ENCODE peak calls at places on chromosomes 6 and 20, in ten cellular contexts. E is tibial artery; Q is RWPE1; W is lower lobe of right lung; H is cardiac muscle cell; P is ovary; I is A549; T is CD4-positive, alpha-beta T cell; V is heart right ventricle; N is left ventricle myocardium inferior. Z is an unnamed sample.

GRCh38 chr6:14459315-14459714 is 341.7 kb downstream of the CD83 start:
- DNase-seq in E (no peak), Q (no peak), W (no peak), H (no peak), P (no peak), I (no peak), T (no peak), V (no peak), N (no peak), Z (no peak)

GRCh38 chr6:121896363-121896762 is 460.9 kb downstream of the GJA1 start:
- DNase-seq in E (no peak), Q (no peak), W (no peak), H (no peak), P (no peak), I (no peak), T (no peak), V (no peak), N (no peak), Z (no peak)

GRCh38 chr6:119078449-119079287 is at the start of gene FAM184A:
- DNase-seq in E (peak), Q (peak), W (peak), H (peak), P (peak), I (peak), T (peak), V (peak), N (peak), Z (peak)

GRCh38 chr6:27332692-27333641 is 20.9 kb upstream of the POM121L2 start:
- DNase-seq in E (no peak), Q (peak), W (no peak), H (peak), P (peak), I (peak), T (peak), V (no peak), N (no peak), Z (no peak)

GRCh38 chr6:169215201-169215661 is 38.4 kb downstream of the THBS2 start:
- DNase-seq in E (no peak), Q (no peak), W (no peak), H (peak), P (no peak), I (no peak), T (no peak), V (no peak), N (no peak), Z (peak)

GRCh38 chr6:148794797-148795196 is 48.0 kb downstream of the UST start:
- DNase-seq in E (no peak), Q (no peak), W (no peak), H (no peak), P (no peak), I (no peak), T (no peak), V (no peak), N (no peak), Z (no peak)

GRCh38 chr6:140909156-140909555 is 1223.6 kb upstream of the GJE1 start:
- DNase-seq in E (no peak), Q (no peak), W (no peak), H (no peak), P (no peak), I (no peak), T (no peak), V (no peak), N (no peak), Z (no peak)

GRCh38 chr6:153613719-153614455 is 425.2 kb upstream of the OPRM1 start:
- DNase-seq in E (no peak), Q (no peak), W (no peak), H (no peak), P (no peak), I (no peak), T (no peak), V (no peak), N (no peak), Z (no peak)

GRCh38 chr6:21227486-21227885 is 366.1 kb upstream of the SOX4 start:
- DNase-seq in E (no peak), Q (peak), W (no peak), H (no peak), P (no peak), I (no peak), T (no peak), V (no peak), N (no peak), Z (no peak)

GRCh38 chr6:44735631-44735963 is 348.1 kb downstream of the CDC5L start:
- DNase-seq in E (no peak), Q (peak), W (no peak), H (peak), P (no peak), I (no peak), T (no peak), V (no peak), N (no peak), Z (no peak)

GRCh38 chr6:84926756-84927155 is 162.4 kb upstream of the TBX18 start:
- DNase-seq in E (no peak), Q (peak), W (no peak), H (no peak), P (no peak), I (no peak), T (no peak), V (no peak), N (no peak), Z (no peak)

GRCh38 chr6:159726196-159726917 is 949 bp upstream of the WTAP start:
- DNase-seq in E (no peak), Q (no peak), W (no peak), H (no peak), P (no peak), I (no peak), T (no peak), V (no peak), N (no peak), Z (no peak)

GRCh38 chr6:37696841-37697735 is 595 bp downstream of the MDGA1 start:
- DNase-seq in E (no peak), Q (peak), W (no peak), H (peak), P (peak), I (no peak), T (peak), V (no peak), N (peak), Z (no peak)

GRCh38 chr6:16698988-16699868 is 62.0 kb downstream of the ATXN1 start:
- DNase-seq in E (no peak), Q (no peak), W (no peak), H (peak), P (no peak), I (no peak), T (no peak), V (no peak), N (no peak), Z (no peak)

GRCh38 chr6:1014431-1014807 is 297.5 kb upstream of the FOXQ1 start:
- DNase-seq in E (no peak), Q (no peak), W (no peak), H (no peak), P (no peak), I (no peak), T (no peak), V (no peak), N (no peak), Z (no peak)

GRCh38 chr20:23358923-23359572 is 2.9 kb upstream of the GZF1 start:
- DNase-seq in E (no peak), Q (no peak), W (no peak), H (no peak), P (no peak), I (no peak), T (no peak), V (no peak), N (no peak), Z (no peak)

GRCh38 chr6:82348130-82348529 is 15.5 kb upstream of the TPBG start:
- DNase-seq in E (no peak), Q (no peak), W (no peak), H (no peak), P (no peak), I (peak), T (no peak), V (no peak), N (no peak), Z (no peak)

GRCh38 chr6:32529697-32530429 is at the start of gene HLA-DRB5:
- DNase-seq in E (peak), Q (no peak), W (peak), H (peak), P (peak), I (no peak), T (no peak), V (peak), N (peak), Z (peak)

GRCh38 chr20:2693996-2694471 is 1.5 kb downstream of the EBF4 start:
- DNase-seq in E (peak), Q (no peak), W (no peak), H (peak), P (peak), I (no peak), T (no peak), V (peak), N (no peak), Z (no peak)

GRCh38 chr6:13383280-13384163 is 55.2 kb upstream of the TBC1D7 start:
- DNase-seq in E (no peak), Q (no peak), W (no peak), H (peak), P (no peak), I (peak), T (no peak), V (no peak), N (no peak), Z (no peak)
- H3K27ac ChIP-seq in E (peak), Q (no peak), W (peak), H (no peak), P (no peak), I (peak), T (no peak), V (no peak), N (no peak), Z (no peak)

DNA sequence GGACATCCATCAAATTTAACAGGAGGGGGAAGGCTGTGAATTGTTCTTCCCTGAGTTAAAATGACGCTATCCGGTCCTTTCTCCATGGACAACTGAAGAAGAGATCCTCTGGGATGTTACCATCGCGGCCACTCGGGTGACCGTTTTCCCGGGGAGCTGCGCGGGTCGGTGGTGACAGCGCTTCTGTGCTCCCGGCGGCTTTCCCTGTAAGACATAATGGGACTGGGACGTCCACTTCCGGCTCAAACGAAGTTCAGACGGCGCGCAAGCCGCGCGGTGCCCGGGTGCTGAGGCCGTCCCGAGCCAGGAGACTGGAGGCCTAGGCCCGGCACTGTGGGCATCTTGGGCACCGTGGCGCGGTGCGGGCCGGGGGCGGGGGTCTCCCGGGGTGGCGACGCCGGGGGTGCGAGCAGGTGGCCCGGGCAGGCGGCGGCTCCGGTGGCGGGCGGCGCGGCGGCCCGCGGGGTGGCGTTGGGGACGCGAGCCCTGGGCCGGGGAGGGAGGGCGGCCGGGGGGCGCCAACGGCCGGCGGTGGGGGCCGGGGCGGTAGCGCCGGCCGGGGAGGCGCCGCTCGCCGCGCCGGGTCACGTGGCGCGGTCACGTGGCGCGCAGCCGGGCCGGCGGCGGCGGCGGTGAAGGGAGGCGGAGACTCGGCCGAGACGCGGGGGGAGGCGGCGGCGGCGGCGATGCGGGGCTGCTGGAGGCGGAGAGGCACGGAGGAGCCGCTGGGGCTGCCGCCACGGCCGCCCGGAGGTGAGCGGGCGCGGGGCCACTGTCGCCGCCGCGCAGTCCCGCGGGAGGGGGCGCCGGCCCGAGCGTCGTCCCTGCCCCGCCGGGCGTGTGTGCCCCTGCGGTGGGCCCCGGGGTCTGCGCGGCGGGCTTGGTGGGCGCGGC is 63.6 kb downstream of the GTF2H5 start:
- DNase-seq in E (peak), Q (peak), W (peak), H (peak), P (peak), I (peak), T (peak), V (peak), N (peak), Z (peak)
- H3K27ac ChIP-seq in E (peak), Q (peak), W (peak), H (peak), P (peak), I (peak), T (peak), V (peak), N (peak), Z (peak)

DNA sequence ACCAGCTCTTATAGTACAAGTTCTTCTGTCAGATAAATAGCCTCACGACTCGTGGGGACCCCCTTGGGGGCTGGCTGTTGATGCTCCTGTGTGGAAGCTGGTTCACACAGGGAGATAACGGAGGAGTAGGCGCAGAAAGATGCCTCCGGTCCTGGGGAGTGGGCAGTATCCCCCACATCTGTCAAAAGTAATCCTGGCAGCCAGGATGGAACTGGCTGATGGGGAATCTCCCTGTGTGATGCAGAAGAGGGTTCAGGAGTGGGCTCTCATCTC is 54.7 kb downstream of the NPEPL1 start:
- DNase-seq in E (no peak), Q (no peak), W (no peak), H (no peak), P (no peak), I (no peak), T (no peak), V (no peak), N (no peak), Z (no peak)
- H3K27ac ChIP-seq in E (no peak), Q (no peak), W (no peak), H (no peak), P (no peak), I (no peak), T (no peak), V (no peak), N (no peak), Z (no peak)

DNA sequence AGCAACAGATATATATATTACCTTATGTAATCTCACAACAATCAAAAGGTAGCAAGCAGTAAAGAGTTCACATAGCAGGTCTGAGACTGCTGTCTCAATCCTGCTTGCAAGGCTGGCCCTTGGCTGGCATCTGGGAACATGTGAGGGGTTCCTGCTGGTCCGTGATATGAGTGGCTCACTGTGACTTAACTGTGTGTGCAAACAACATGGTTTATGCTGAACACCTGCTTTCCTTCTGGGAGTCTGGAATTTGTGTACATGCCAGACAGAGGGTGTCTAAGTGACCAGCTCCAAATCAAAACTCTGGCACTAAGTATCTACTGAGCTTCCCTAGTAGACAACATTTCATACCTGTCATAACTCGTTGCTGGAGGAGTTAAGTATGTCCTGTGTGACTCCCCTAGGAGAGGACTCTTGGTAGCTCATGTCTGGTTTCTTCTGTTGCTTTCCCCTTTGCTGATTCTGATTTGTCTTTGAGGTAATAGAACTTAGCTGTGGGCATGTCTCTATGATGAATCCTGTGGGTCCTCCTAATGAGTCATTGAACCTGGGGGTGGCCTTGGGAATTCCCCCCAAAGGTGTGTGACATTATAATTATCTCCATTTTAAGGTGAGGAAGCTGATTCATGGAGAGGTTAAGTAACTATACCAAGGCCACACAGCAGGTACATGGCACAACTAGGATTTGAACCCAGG is 131.6 kb upstream of the NEDD9 start:
- DNase-seq in E (no peak), Q (peak), W (no peak), H (no peak), P (no peak), I (no peak), T (no peak), V (no peak), N (no peak), Z (no peak)
- H3K27ac ChIP-seq in E (peak), Q (no peak), W (peak), H (no peak), P (no peak), I (peak), T (no peak), V (peak), N (peak), Z (peak)

DNA sequence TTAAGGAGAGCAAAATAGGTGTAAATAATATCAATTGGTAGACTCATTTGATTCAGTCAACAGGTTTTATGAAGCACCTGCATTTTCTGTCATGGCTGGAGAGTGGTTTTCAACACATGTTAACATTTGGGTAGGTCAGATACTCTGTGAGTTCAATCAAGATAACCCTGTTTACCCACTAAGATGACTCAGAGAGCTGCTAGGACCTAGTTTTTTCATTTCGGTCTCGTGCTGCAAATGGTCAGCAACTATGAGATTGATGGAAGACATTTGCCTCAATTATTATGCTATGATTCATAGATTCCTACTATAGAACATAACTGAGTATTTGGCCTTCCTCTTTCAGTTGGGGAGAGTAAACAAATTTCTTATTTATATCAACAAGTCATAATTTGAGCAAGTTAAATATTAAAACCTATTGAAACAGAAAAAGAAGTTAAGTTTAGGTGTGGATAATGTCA is 391.4 kb upstream of the CITED2 start:
- DNase-seq in E (no peak), Q (peak), W (no peak), H (peak), P (no peak), I (peak), T (no peak), V (no peak), N (no peak), Z (no peak)
- H3K27ac ChIP-seq in E (peak), Q (no peak), W (no peak), H (peak), P (peak), I (peak), T (no peak), V (peak), N (no peak), Z (no peak)

DNA sequence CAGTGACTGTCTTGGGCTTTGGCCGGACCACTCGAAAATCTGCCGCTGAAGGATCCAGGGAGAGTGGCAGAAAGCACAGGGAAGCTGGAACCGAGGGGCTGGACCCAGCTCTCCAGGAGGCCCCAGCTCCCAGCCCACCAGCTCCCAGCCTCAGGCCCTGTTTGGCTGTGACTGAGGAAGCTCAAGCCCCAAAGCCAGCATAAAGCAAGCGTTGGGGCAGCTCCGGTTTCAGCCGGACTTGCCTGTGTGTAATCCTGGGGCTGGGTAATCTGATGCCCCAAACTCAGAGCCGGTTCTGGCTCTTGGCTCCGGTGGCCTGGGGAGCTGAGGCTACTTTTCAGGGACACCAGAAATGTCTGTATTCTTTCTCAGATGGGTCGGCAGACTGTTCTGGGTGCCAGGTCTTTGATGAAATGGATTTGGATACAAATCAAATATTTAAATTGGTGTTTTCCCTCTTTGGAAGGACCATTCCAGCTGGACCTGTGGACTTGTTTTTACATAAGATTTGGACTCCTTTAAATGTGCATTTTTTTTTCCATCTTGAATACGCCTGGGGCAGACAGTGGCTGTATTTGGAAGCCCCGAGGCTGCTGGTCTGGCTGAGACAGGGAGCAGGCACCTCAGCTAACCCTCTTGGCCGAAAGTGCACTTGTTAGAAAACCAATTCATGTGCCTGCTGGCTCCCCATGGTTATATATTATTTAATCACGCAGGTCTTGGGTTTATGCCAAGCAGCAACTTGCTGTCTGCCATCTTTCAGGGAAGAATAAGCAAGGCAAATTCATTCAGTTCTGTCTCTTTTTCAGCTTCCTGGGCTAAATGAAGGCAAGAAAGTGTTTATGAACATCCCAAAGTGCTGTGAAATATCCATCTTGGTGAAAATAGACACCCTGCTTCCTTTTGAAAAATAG is 29.6 kb downstream of the RPP40 start:
- DNase-seq in E (peak), Q (no peak), W (no peak), H (peak), P (peak), I (no peak), T (no peak), V (peak), N (no peak), Z (no peak)
- H3K27ac ChIP-seq in E (peak), Q (no peak), W (no peak), H (peak), P (peak), I (no peak), T (no peak), V (peak), N (no peak), Z (no peak)

GRCh38 chr6:73857341-73857890 is 161.4 kb downstream of the CD109 start:
- DNase-seq in E (no peak), Q (no peak), W (no peak), H (no peak), P (no peak), I (no peak), T (no peak), V (no peak), N (no peak), Z (no peak)

GRCh38 chr6:73858376-73858775 is 162.4 kb downstream of the CD109 start:
- DNase-seq in E (no peak), Q (no peak), W (no peak), H (no peak), P (no peak), I (no peak), T (no peak), V (no peak), N (no peak), Z (no peak)

GRCh38 chr6:73860303-73860702 is 164.3 kb downstream of the CD109 start:
- DNase-seq in E (no peak), Q (no peak), W (no peak), H (no peak), P (no peak), I (no peak), T (no peak), V (no peak), N (no peak), Z (no peak)

GRCh38 chr6:73854998-73855718 is 159.2 kb downstream of the CD109 start:
- DNase-seq in E (no peak), Q (peak), W (no peak), H (peak), P (no peak), I (peak), T (no peak), V (peak), N (no peak), Z (no peak)
- H3K27ac ChIP-seq in E (no peak), Q (no peak), W (no peak), H (no peak), P (no peak), I (no peak), T (no peak), V (peak), N (peak), Z (no peak)

GRCh38 chr20:44728835-44729342 is 13.7 kb downstream of the CCN5 start:
- DNase-seq in E (peak), Q (peak), W (peak), H (peak), P (peak), I (peak), T (no peak), V (peak), N (peak), Z (no peak)
- H3K27ac ChIP-seq in E (peak), Q (peak), W (no peak), H (no peak), P (peak), I (peak), T (no peak), V (peak), N (peak), Z (no peak)